ENCODE peak calls at places on chromosomes 11 and 22, in six cellular contexts. One of them, this sample, is unnamed.

GRCh38 chr11:58772719-58773285 is 41.1 kb upstream of the GLYAT start:
- DNase-seq in CD4-positive, CD25-positive, alpha-beta regulatory T cell: no peak
- DNase-seq in cardiac fibroblast: no peak
- DNase-seq in colonic mucosa: no peak
- DNase-seq in fibroblast of pulmonary artery: no peak
- DNase-seq in GM12865: no peak
- DNase-seq in this sample: no peak

GRCh38 chr11:69301491-69302401 is 7.8 kb downstream of the MYEOV start:
- DNase-seq in CD4-positive, CD25-positive, alpha-beta regulatory T cell: no peak
- DNase-seq in cardiac fibroblast: peak; percentile 93
- DNase-seq in colonic mucosa: peak; percentile 78
- DNase-seq in fibroblast of pulmonary artery: peak; percentile 63
- DNase-seq in GM12865: no peak
- DNase-seq in this sample: no peak

GRCh38 chr11:72958790-72959189 is 144.6 kb downstream of the ATG16L2 start:
- DNase-seq in CD4-positive, CD25-positive, alpha-beta regulatory T cell: no peak
- DNase-seq in cardiac fibroblast: peak; percentile 40
- DNase-seq in colonic mucosa: no peak
- DNase-seq in fibroblast of pulmonary artery: no peak
- DNase-seq in GM12865: no peak
- DNase-seq in this sample: no peak

GRCh38 chr11:119263352-119263940 is 53.5 kb downstream of the MCAM start:
- DNase-seq in CD4-positive, CD25-positive, alpha-beta regulatory T cell: peak; percentile 59
- DNase-seq in cardiac fibroblast: peak; percentile 18
- DNase-seq in colonic mucosa: no peak
- DNase-seq in fibroblast of pulmonary artery: peak; percentile 22
- DNase-seq in GM12865: peak; percentile 51
- DNase-seq in this sample: no peak

GRCh38 chr22:40928657-40929056 is 22.5 kb upstream of the RBX1 start:
- DNase-seq in CD4-positive, CD25-positive, alpha-beta regulatory T cell: no peak
- DNase-seq in cardiac fibroblast: no peak
- DNase-seq in colonic mucosa: no peak
- DNase-seq in fibroblast of pulmonary artery: peak; percentile 43
- DNase-seq in GM12865: no peak
- DNase-seq in this sample: no peak

GRCh38 chr11:133049244-133050019 is 482.9 kb downstream of the OPCML start:
- DNase-seq in CD4-positive, CD25-positive, alpha-beta regulatory T cell: no peak
- DNase-seq in cardiac fibroblast: no peak
- DNase-seq in colonic mucosa: no peak
- DNase-seq in fibroblast of pulmonary artery: no peak
- DNase-seq in GM12865: no peak
- DNase-seq in this sample: no peak

GRCh38 chr22:30459206-30460052 is 12.4 kb downstream of the SEC14L3 start:
- DNase-seq in CD4-positive, CD25-positive, alpha-beta regulatory T cell: no peak
- DNase-seq in cardiac fibroblast: peak; percentile 34
- DNase-seq in colonic mucosa: no peak
- DNase-seq in fibroblast of pulmonary artery: peak; percentile 42
- DNase-seq in GM12865: peak; percentile 49
- DNase-seq in this sample: no peak

GRCh38 chr11:123799438-123799837 is 6.7 kb downstream of the OR6M1 start:
- DNase-seq in CD4-positive, CD25-positive, alpha-beta regulatory T cell: no peak
- DNase-seq in cardiac fibroblast: no peak
- DNase-seq in colonic mucosa: no peak
- DNase-seq in fibroblast of pulmonary artery: peak; percentile 10
- DNase-seq in GM12865: no peak
- DNase-seq in this sample: no peak

GRCh38 chr11:15104166-15104565 is 10.6 kb upstream of the INSC start:
- DNase-seq in CD4-positive, CD25-positive, alpha-beta regulatory T cell: no peak
- DNase-seq in cardiac fibroblast: peak; percentile 61
- DNase-seq in colonic mucosa: no peak
- DNase-seq in fibroblast of pulmonary artery: no peak
- DNase-seq in GM12865: no peak
- DNase-seq in this sample: no peak

GRCh38 chr11:69114811-69115523 is 40.8 kb upstream of the SMIM38 start:
- DNase-seq in CD4-positive, CD25-positive, alpha-beta regulatory T cell: no peak
- DNase-seq in cardiac fibroblast: no peak
- DNase-seq in colonic mucosa: no peak
- DNase-seq in fibroblast of pulmonary artery: no peak
- DNase-seq in GM12865: no peak
- DNase-seq in this sample: no peak

GRCh38 chr11:19789840-19790710 is 77.4 kb downstream of the NAV2 start:
- DNase-seq in CD4-positive, CD25-positive, alpha-beta regulatory T cell: no peak
- DNase-seq in cardiac fibroblast: no peak
- DNase-seq in colonic mucosa: peak; percentile 84
- DNase-seq in fibroblast of pulmonary artery: peak; percentile 77
- DNase-seq in GM12865: no peak
- DNase-seq in this sample: no peak

GRCh38 chr11:32435511-32435946 is at the start of gene WT1:
- DNase-seq in CD4-positive, CD25-positive, alpha-beta regulatory T cell: no peak
- DNase-seq in cardiac fibroblast: peak; percentile 61
- DNase-seq in colonic mucosa: no peak
- DNase-seq in fibroblast of pulmonary artery: peak; percentile 86
- DNase-seq in GM12865: no peak
- DNase-seq in this sample: no peak

GRCh38 chr11:94647926-94648325 is 80.8 kb downstream of the PIWIL4 start:
- DNase-seq in CD4-positive, CD25-positive, alpha-beta regulatory T cell: no peak
- DNase-seq in cardiac fibroblast: no peak
- DNase-seq in colonic mucosa: no peak
- DNase-seq in fibroblast of pulmonary artery: peak; percentile 39
- DNase-seq in GM12865: no peak
- DNase-seq in this sample: no peak

GRCh38 chr11:34976496-34976895 is 60.1 kb downstream of the PDHX start:
- DNase-seq in CD4-positive, CD25-positive, alpha-beta regulatory T cell: no peak
- DNase-seq in cardiac fibroblast: no peak
- DNase-seq in colonic mucosa: no peak
- DNase-seq in fibroblast of pulmonary artery: no peak
- DNase-seq in GM12865: no peak
- DNase-seq in this sample: no peak

GRCh38 chr11:67395555-67396257 is 3.9 kb downstream of the RAD9A start:
- DNase-seq in CD4-positive, CD25-positive, alpha-beta regulatory T cell: no peak
- DNase-seq in cardiac fibroblast: no peak
- DNase-seq in colonic mucosa: no peak
- DNase-seq in fibroblast of pulmonary artery: no peak
- DNase-seq in GM12865: no peak
- DNase-seq in this sample: no peak

GRCh38 chr11:125078516-125079140 is 15.5 kb downstream of the SLC37A2 start:
- DNase-seq in CD4-positive, CD25-positive, alpha-beta regulatory T cell: no peak
- DNase-seq in cardiac fibroblast: no peak
- DNase-seq in colonic mucosa: no peak
- DNase-seq in fibroblast of pulmonary artery: no peak
- DNase-seq in GM12865: no peak
- DNase-seq in this sample: no peak

GRCh38 chr11:20360650-20361049 is 2.9 kb upstream of the HTATIP2 start:
- DNase-seq in CD4-positive, CD25-positive, alpha-beta regulatory T cell: peak; percentile 55
- DNase-seq in cardiac fibroblast: peak; percentile 52
- DNase-seq in colonic mucosa: no peak
- DNase-seq in fibroblast of pulmonary artery: peak; percentile 43
- DNase-seq in GM12865: peak; percentile 44
- DNase-seq in this sample: no peak

GRCh38 chr11:85752890-85753581 is 57.9 kb downstream of the SYTL2 start:
- DNase-seq in CD4-positive, CD25-positive, alpha-beta regulatory T cell: peak; percentile 98
- DNase-seq in cardiac fibroblast: no peak
- DNase-seq in colonic mucosa: peak; percentile 45
- DNase-seq in fibroblast of pulmonary artery: no peak
- DNase-seq in GM12865: no peak
- DNase-seq in this sample: no peak

GRCh38 chr11:116339306-116339705 is 433.5 kb downstream of the BUD13 start:
- DNase-seq in CD4-positive, CD25-positive, alpha-beta regulatory T cell: no peak
- DNase-seq in cardiac fibroblast: no peak
- DNase-seq in colonic mucosa: peak; percentile 32
- DNase-seq in fibroblast of pulmonary artery: no peak
- DNase-seq in GM12865: no peak
- DNase-seq in this sample: no peak

GRCh38 chr11:12042215-12042676 is 33.8 kb upstream of the DKK3 start:
- DNase-seq in CD4-positive, CD25-positive, alpha-beta regulatory T cell: no peak
- DNase-seq in cardiac fibroblast: peak; percentile 98
- DNase-seq in colonic mucosa: no peak
- DNase-seq in fibroblast of pulmonary artery: peak; percentile 94
- DNase-seq in GM12865: no peak
- DNase-seq in this sample: no peak

GRCh38 chr11:111441443-111441842 is 62.4 kb upstream of the POU2AF1 start:
- DNase-seq in CD4-positive, CD25-positive, alpha-beta regulatory T cell: no peak
- DNase-seq in cardiac fibroblast: peak; percentile 54
- DNase-seq in colonic mucosa: no peak
- DNase-seq in fibroblast of pulmonary artery: peak; percentile 23
- DNase-seq in GM12865: peak; percentile 39
- DNase-seq in this sample: no peak

GRCh38 chr11:63887600-63887999 is 29.4 kb downstream of the RCOR2 start:
- DNase-seq in CD4-positive, CD25-positive, alpha-beta regulatory T cell: no peak
- DNase-seq in cardiac fibroblast: no peak
- DNase-seq in colonic mucosa: no peak
- DNase-seq in fibroblast of pulmonary artery: no peak
- DNase-seq in GM12865: no peak
- DNase-seq in this sample: no peak
- H3K4me3 ChIP-seq in CD4-positive, CD25-positive, alpha-beta regulatory T cell: peak overlapping the region; percentile 85
- H3K4me3 ChIP-seq in cardiac fibroblast: no peak overlapping the region
- H3K4me3 ChIP-seq in colonic mucosa: no peak overlapping the region
- H3K4me3 ChIP-seq in fibroblast of pulmonary artery: no peak overlapping the region
- H3K4me3 ChIP-seq in GM12865: peak overlapping the region; percentile 66
- H3K4me3 ChIP-seq in this sample: no peak overlapping the region

GRCh38 chr11:131386408-131386807 is 16.0 kb downstream of the NTM start:
- DNase-seq in CD4-positive, CD25-positive, alpha-beta regulatory T cell: no peak
- DNase-seq in cardiac fibroblast: no peak
- DNase-seq in colonic mucosa: no peak
- DNase-seq in fibroblast of pulmonary artery: no peak
- DNase-seq in GM12865: no peak
- DNase-seq in this sample: no peak

GRCh38 chr11:131391161-131391560 is 20.7 kb downstream of the NTM start:
- DNase-seq in CD4-positive, CD25-positive, alpha-beta regulatory T cell: no peak
- DNase-seq in cardiac fibroblast: no peak
- DNase-seq in colonic mucosa: no peak
- DNase-seq in fibroblast of pulmonary artery: no peak
- DNase-seq in GM12865: no peak
- DNase-seq in this sample: no peak

GRCh38 chr11:131392528-131393255 is 22.3 kb downstream of the NTM start:
- DNase-seq in CD4-positive, CD25-positive, alpha-beta regulatory T cell: no peak
- DNase-seq in cardiac fibroblast: no peak
- DNase-seq in colonic mucosa: no peak
- DNase-seq in fibroblast of pulmonary artery: no peak
- DNase-seq in GM12865: no peak
- DNase-seq in this sample: no peak

GRCh38 chr11:131385763-131386394 is 15.5 kb downstream of the NTM start:
- DNase-seq in CD4-positive, CD25-positive, alpha-beta regulatory T cell: no peak
- DNase-seq in cardiac fibroblast: no peak
- DNase-seq in colonic mucosa: no peak
- DNase-seq in fibroblast of pulmonary artery: no peak
- DNase-seq in GM12865: no peak
- DNase-seq in this sample: no peak

DNA sequence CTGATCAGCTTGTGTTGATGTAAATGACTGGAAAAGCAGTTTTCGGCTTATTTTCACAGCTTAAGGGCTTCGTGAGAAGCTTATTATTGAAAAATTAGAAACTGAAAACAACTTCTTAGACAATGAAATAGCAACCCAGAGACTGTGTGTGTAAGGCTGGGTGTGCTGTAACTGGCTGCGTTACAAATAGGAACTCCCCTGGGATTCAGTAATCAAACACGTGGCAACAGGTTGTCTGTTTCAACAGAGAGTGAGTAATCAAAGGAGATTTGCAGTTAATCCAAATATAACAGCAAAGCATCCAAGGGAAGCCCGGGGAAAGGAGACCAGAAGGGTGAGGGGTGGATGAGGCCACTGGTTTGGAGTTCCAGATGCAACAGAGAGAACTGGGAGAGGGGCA is 19.2 kb downstream of the NTM start:
- DNase-seq in CD4-positive, CD25-positive, alpha-beta regulatory T cell: no peak
- DNase-seq in cardiac fibroblast: no peak
- DNase-seq in colonic mucosa: no peak
- DNase-seq in fibroblast of pulmonary artery: no peak
- DNase-seq in GM12865: no peak
- DNase-seq in this sample: no peak
- H3K4me3 ChIP-seq in CD4-positive, CD25-positive, alpha-beta regulatory T cell: no peak overlapping the region
- H3K4me3 ChIP-seq in cardiac fibroblast: no peak overlapping the region
- H3K4me3 ChIP-seq in colonic mucosa: no peak overlapping the region
- H3K4me3 ChIP-seq in fibroblast of pulmonary artery: no peak overlapping the region
- H3K4me3 ChIP-seq in GM12865: no peak overlapping the region
- H3K4me3 ChIP-seq in this sample: no peak overlapping the region

GRCh38 chr22:27867114-27867957 is 51.7 kb downstream of the PITPNB start:
- DNase-seq in CD4-positive, CD25-positive, alpha-beta regulatory T cell: no peak
- DNase-seq in cardiac fibroblast: peak; percentile 18
- DNase-seq in colonic mucosa: no peak
- DNase-seq in fibroblast of pulmonary artery: peak; percentile 56
- DNase-seq in GM12865: no peak
- DNase-seq in this sample: no peak

GRCh38 chr22:27868738-27869282 is 50.2 kb downstream of the PITPNB start:
- DNase-seq in CD4-positive, CD25-positive, alpha-beta regulatory T cell: no peak
- DNase-seq in cardiac fibroblast: no peak
- DNase-seq in colonic mucosa: no peak
- DNase-seq in fibroblast of pulmonary artery: no peak
- DNase-seq in GM12865: no peak
- DNase-seq in this sample: no peak

GRCh38 chr22:27867958-27868737 is 50.9 kb downstream of the PITPNB start:
- DNase-seq in CD4-positive, CD25-positive, alpha-beta regulatory T cell: no peak
- DNase-seq in cardiac fibroblast: no peak
- DNase-seq in colonic mucosa: no peak
- DNase-seq in fibroblast of pulmonary artery: no peak
- DNase-seq in GM12865: no peak
- DNase-seq in this sample: no peak

GRCh38 chr22:27863556-27863955 is 55.5 kb downstream of the PITPNB start:
- DNase-seq in CD4-positive, CD25-positive, alpha-beta regulatory T cell: no peak
- DNase-seq in cardiac fibroblast: no peak
- DNase-seq in colonic mucosa: no peak
- DNase-seq in fibroblast of pulmonary artery: no peak
- DNase-seq in GM12865: no peak
- DNase-seq in this sample: no peak

GRCh38 chr22:27866136-27867091 is 52.6 kb downstream of the PITPNB start:
- DNase-seq in CD4-positive, CD25-positive, alpha-beta regulatory T cell: no peak
- DNase-seq in cardiac fibroblast: peak; percentile 92
- DNase-seq in colonic mucosa: no peak
- DNase-seq in fibroblast of pulmonary artery: peak; percentile 93
- DNase-seq in GM12865: no peak
- DNase-seq in this sample: no peak
- H3K4me3 ChIP-seq in CD4-positive, CD25-positive, alpha-beta regulatory T cell: no peak overlapping the region
- H3K4me3 ChIP-seq in cardiac fibroblast: no peak overlapping the region
- H3K4me3 ChIP-seq in colonic mucosa: no peak overlapping the region
- H3K4me3 ChIP-seq in fibroblast of pulmonary artery: peak overlapping the region; percentile 6
- H3K4me3 ChIP-seq in GM12865: no peak overlapping the region
- H3K4me3 ChIP-seq in this sample: no peak overlapping the region

GRCh38 chr22:19720150-19720827 is 3.0 kb upstream of the GP1BB start:
- DNase-seq in CD4-positive, CD25-positive, alpha-beta regulatory T cell: no peak
- DNase-seq in cardiac fibroblast: no peak
- DNase-seq in colonic mucosa: no peak
- DNase-seq in fibroblast of pulmonary artery: no peak
- DNase-seq in GM12865: no peak
- DNase-seq in this sample: no peak

GRCh38 chr22:19718255-19719054 is 4.2 kb downstream of the SEPTIN5 start:
- DNase-seq in CD4-positive, CD25-positive, alpha-beta regulatory T cell: no peak
- DNase-seq in cardiac fibroblast: no peak
- DNase-seq in colonic mucosa: no peak
- DNase-seq in fibroblast of pulmonary artery: no peak
- DNase-seq in GM12865: no peak
- DNase-seq in this sample: no peak

GRCh38 chr22:19717691-19718254 is 3.5 kb downstream of the SEPTIN5 start:
- DNase-seq in CD4-positive, CD25-positive, alpha-beta regulatory T cell: peak; percentile 86
- DNase-seq in cardiac fibroblast: peak; percentile 63
- DNase-seq in colonic mucosa: peak; percentile 72
- DNase-seq in fibroblast of pulmonary artery: peak; percentile 63
- DNase-seq in GM12865: peak; percentile 57
- DNase-seq in this sample: no peak

GRCh38 chr22:19719488-19720021 is 3.8 kb upstream of the GP1BB start:
- DNase-seq in CD4-positive, CD25-positive, alpha-beta regulatory T cell: no peak
- DNase-seq in cardiac fibroblast: no peak
- DNase-seq in colonic mucosa: no peak
- DNase-seq in fibroblast of pulmonary artery: no peak
- DNase-seq in GM12865: no peak
- DNase-seq in this sample: no peak

GRCh38 chr22:19719055-19719482 is 4.3 kb upstream of the GP1BB start:
- DNase-seq in CD4-positive, CD25-positive, alpha-beta regulatory T cell: no peak
- DNase-seq in cardiac fibroblast: no peak
- DNase-seq in colonic mucosa: no peak
- DNase-seq in fibroblast of pulmonary artery: no peak
- DNase-seq in GM12865: no peak
- DNase-seq in this sample: no peak
- H3K4me3 ChIP-seq in CD4-positive, CD25-positive, alpha-beta regulatory T cell: no peak overlapping the region
- H3K4me3 ChIP-seq in cardiac fibroblast: peak overlapping the region; percentile 55
- H3K4me3 ChIP-seq in colonic mucosa: peak overlapping the region; percentile 44
- H3K4me3 ChIP-seq in fibroblast of pulmonary artery: peak overlapping the region; percentile 52
- H3K4me3 ChIP-seq in GM12865: no peak overlapping the region
- H3K4me3 ChIP-seq in this sample: no peak overlapping the region